ENCODE peak calls at places on chromosomes 1 and 21, in ten cellular contexts. One of them, this sample, is unnamed.

GRCh38 chr1:61091455-61091854 is 9.1 kb downstream of the NFIA start:
- DNase-seq in K562: peak
- DNase-seq in transverse colon: no peak
- DNase-seq in HCT116: no peak
- DNase-seq in stomach: no peak
- DNase-seq in HL-60: no peak
- DNase-seq in breast epithelium: no peak
- DNase-seq in sigmoid colon: no peak
- DNase-seq in prostate gland: no peak
- DNase-seq in spleen: no peak
- DNase-seq in this sample: peak

GRCh38 chr1:201902198-201902597 is 13.5 kb downstream of the SHISA4 start:
- DNase-seq in K562: no peak
- DNase-seq in transverse colon: no peak
- DNase-seq in HCT116: no peak
- DNase-seq in stomach: no peak
- DNase-seq in HL-60: no peak
- DNase-seq in breast epithelium: no peak
- DNase-seq in sigmoid colon: no peak
- DNase-seq in prostate gland: no peak
- DNase-seq in spleen: no peak
- DNase-seq in this sample: no peak

GRCh38 chr1:224623743-224624333 is 7.7 kb downstream of the CNIH3 start:
- DNase-seq in K562: no peak
- DNase-seq in transverse colon: peak
- DNase-seq in HCT116: no peak
- DNase-seq in stomach: peak
- DNase-seq in HL-60: no peak
- DNase-seq in breast epithelium: no peak
- DNase-seq in sigmoid colon: no peak
- DNase-seq in prostate gland: no peak
- DNase-seq in spleen: no peak
- DNase-seq in this sample: peak

GRCh38 chr1:228765543-228765942 is 30.3 kb downstream of the RHOU start:
- DNase-seq in K562: no peak
- DNase-seq in transverse colon: peak
- DNase-seq in HCT116: no peak
- DNase-seq in stomach: peak
- DNase-seq in HL-60: no peak
- DNase-seq in breast epithelium: no peak
- DNase-seq in sigmoid colon: no peak
- DNase-seq in prostate gland: no peak
- DNase-seq in spleen: peak
- DNase-seq in this sample: no peak

GRCh38 chr1:212070720-212071302 is 35.3 kb downstream of the DTL start:
- DNase-seq in K562: peak
- DNase-seq in transverse colon: no peak
- DNase-seq in HCT116: peak
- DNase-seq in stomach: no peak
- DNase-seq in HL-60: no peak
- DNase-seq in breast epithelium: no peak
- DNase-seq in sigmoid colon: no peak
- DNase-seq in prostate gland: peak
- DNase-seq in spleen: no peak
- DNase-seq in this sample: peak

GRCh38 chr1:214402583-214403216 is 121.7 kb downstream of the SMYD2 start:
- DNase-seq in K562: no peak
- DNase-seq in transverse colon: no peak
- DNase-seq in HCT116: no peak
- DNase-seq in stomach: peak
- DNase-seq in HL-60: no peak
- DNase-seq in breast epithelium: no peak
- DNase-seq in sigmoid colon: no peak
- DNase-seq in prostate gland: no peak
- DNase-seq in spleen: no peak
- DNase-seq in this sample: peak

GRCh38 chr21:36792505-36792967 is 93.6 kb downstream of the SIM2 start:
- DNase-seq in K562: no peak
- DNase-seq in transverse colon: no peak
- DNase-seq in HCT116: no peak
- DNase-seq in stomach: no peak
- DNase-seq in HL-60: no peak
- DNase-seq in breast epithelium: peak
- DNase-seq in sigmoid colon: no peak
- DNase-seq in prostate gland: no peak
- DNase-seq in spleen: no peak
- DNase-seq in this sample: no peak

GRCh38 chr1:176656257-176656995 is 193.5 kb downstream of the PAPPA2 start:
- DNase-seq in K562: no peak
- DNase-seq in transverse colon: no peak
- DNase-seq in HCT116: no peak
- DNase-seq in stomach: no peak
- DNase-seq in HL-60: no peak
- DNase-seq in breast epithelium: no peak
- DNase-seq in sigmoid colon: no peak
- DNase-seq in prostate gland: no peak
- DNase-seq in spleen: no peak
- DNase-seq in this sample: no peak

GRCh38 chr1:244100691-244101453 is 49.8 kb downstream of the ZBTB18 start:
- DNase-seq in K562: no peak
- DNase-seq in transverse colon: no peak
- DNase-seq in HCT116: no peak
- DNase-seq in stomach: no peak
- DNase-seq in HL-60: no peak
- DNase-seq in breast epithelium: no peak
- DNase-seq in sigmoid colon: no peak
- DNase-seq in prostate gland: no peak
- DNase-seq in spleen: no peak
- DNase-seq in this sample: peak

GRCh38 chr1:165516469-165516868 is 27.3 kb upstream of the LRRC52 start:
- DNase-seq in K562: no peak
- DNase-seq in transverse colon: no peak
- DNase-seq in HCT116: no peak
- DNase-seq in stomach: no peak
- DNase-seq in HL-60: no peak
- DNase-seq in breast epithelium: no peak
- DNase-seq in sigmoid colon: no peak
- DNase-seq in prostate gland: no peak
- DNase-seq in spleen: no peak
- DNase-seq in this sample: no peak

GRCh38 chr21:45640001-45640887 is 3.3 kb upstream of the PCBP3 start:
- DNase-seq in K562: no peak
- DNase-seq in transverse colon: no peak
- DNase-seq in HCT116: no peak
- DNase-seq in stomach: no peak
- DNase-seq in HL-60: no peak
- DNase-seq in breast epithelium: no peak
- DNase-seq in sigmoid colon: no peak
- DNase-seq in prostate gland: no peak
- DNase-seq in spleen: no peak
- DNase-seq in this sample: no peak

GRCh38 chr21:36321325-36322082 is 1.5 kb downstream of the MORC3 start:
- DNase-seq in K562: peak
- DNase-seq in transverse colon: no peak
- DNase-seq in HCT116: no peak
- DNase-seq in stomach: peak
- DNase-seq in HL-60: no peak
- DNase-seq in breast epithelium: no peak
- DNase-seq in sigmoid colon: no peak
- DNase-seq in prostate gland: peak
- DNase-seq in spleen: peak
- DNase-seq in this sample: peak

GRCh38 chr1:156657161-156657970 is 15.4 kb downstream of the BCAN start:
- DNase-seq in K562: peak
- DNase-seq in transverse colon: peak
- DNase-seq in HCT116: no peak
- DNase-seq in stomach: peak
- DNase-seq in HL-60: no peak
- DNase-seq in breast epithelium: peak
- DNase-seq in sigmoid colon: peak
- DNase-seq in prostate gland: peak
- DNase-seq in spleen: peak
- DNase-seq in this sample: peak

GRCh38 chr1:202161151-202162048 is 998 bp upstream of the PTPN7 start:
- DNase-seq in K562: peak
- DNase-seq in transverse colon: no peak
- DNase-seq in HCT116: no peak
- DNase-seq in stomach: no peak
- DNase-seq in HL-60: peak
- DNase-seq in breast epithelium: no peak
- DNase-seq in sigmoid colon: no peak
- DNase-seq in prostate gland: no peak
- DNase-seq in spleen: no peak
- DNase-seq in this sample: no peak

DNA sequence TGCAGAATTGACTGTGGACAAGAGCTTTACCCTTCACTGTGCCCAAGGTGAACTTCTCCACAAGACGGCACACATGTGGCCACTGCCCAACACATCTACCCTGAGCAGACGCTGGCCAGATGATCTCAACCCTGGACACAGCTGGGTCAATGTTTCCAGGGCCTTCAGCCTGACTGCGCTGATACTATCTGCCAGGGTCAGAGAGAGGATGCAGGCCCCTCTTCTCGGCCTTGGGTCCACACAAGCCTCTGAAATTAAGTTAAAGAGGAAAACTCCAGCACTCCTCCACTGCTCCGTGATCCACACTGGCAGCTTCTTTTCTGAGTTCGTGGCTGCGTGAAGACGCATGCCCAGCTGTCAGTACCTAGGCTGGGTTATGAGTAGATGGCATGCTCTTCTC is 58.1 kb downstream of the GLIS1 start:
- DNase-seq in K562: no peak
- DNase-seq in transverse colon: no peak
- DNase-seq in HCT116: no peak
- DNase-seq in stomach: no peak
- DNase-seq in HL-60: no peak
- DNase-seq in breast epithelium: no peak
- DNase-seq in sigmoid colon: no peak
- DNase-seq in prostate gland: no peak
- DNase-seq in spleen: no peak
- DNase-seq in this sample: no peak
- TF ChIP-seq POLR2AphosphoS5 in K562: no peak
- TF ChIP-seq POLR2AphosphoS5 in transverse colon: no peak
- TF ChIP-seq POLR2AphosphoS5 in HCT116: no peak
- TF ChIP-seq POLR2AphosphoS5 in stomach: no peak
- TF ChIP-seq POLR2AphosphoS5 in HL-60: no peak
- TF ChIP-seq POLR2AphosphoS5 in breast epithelium: no peak
- TF ChIP-seq POLR2AphosphoS5 in sigmoid colon: no peak
- TF ChIP-seq POLR2AphosphoS5 in prostate gland: no peak
- TF ChIP-seq POLR2AphosphoS5 in spleen: no peak
- TF ChIP-seq POLR2AphosphoS5 in this sample: no peak

DNA sequence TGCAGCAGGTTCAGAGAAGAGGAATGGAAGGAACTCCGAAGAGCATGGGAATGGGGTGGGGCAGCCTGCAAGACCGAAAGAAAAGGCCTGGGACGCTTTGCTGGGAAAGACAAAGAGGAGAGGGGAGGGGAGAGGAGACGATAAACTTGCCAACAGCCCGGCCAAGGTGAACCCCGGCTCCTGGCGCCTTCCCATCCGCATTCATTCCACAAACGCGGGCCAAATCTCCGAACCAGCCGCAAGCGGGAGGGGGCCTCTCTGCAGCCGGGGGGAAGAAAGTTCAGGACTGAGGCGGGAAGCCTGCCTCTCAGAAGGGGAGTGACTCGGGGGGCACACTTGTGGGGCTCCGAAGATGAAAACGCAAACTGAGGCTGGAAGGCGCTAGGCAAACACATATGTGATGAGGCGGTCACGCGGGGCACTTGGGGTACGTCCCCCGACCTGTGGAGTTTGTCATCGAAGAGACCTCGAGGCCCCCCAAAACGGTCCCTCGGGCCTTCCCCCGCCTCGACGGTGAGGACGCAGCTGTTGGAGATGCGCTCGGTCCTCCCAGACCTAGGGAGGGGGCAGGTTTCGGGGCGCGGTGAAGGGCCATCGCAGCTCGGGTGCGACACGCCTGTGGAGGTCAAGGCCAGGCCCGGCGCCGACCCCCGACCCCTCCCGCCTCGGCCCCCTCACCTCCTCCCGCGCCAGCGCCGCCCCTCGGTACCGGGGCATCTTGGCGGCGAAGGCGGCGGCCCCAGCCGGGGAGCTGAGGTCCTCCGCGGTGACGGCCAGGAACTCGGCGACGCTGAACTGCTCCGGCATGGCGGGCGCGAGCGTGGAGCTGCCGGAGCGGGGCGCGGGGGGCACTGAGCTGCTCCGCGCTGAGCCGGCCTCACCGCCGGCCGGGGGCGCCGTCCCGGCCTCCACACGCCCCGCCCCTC is at the start of gene ASAP3:
- DNase-seq in K562: peak
- DNase-seq in transverse colon: peak
- DNase-seq in HCT116: no peak
- DNase-seq in stomach: peak
- DNase-seq in HL-60: no peak
- DNase-seq in breast epithelium: peak
- DNase-seq in sigmoid colon: peak
- DNase-seq in prostate gland: peak
- DNase-seq in spleen: no peak
- DNase-seq in this sample: peak
- TF ChIP-seq CTCF in K562: peak
- TF ChIP-seq CTCF in transverse colon: peak
- TF ChIP-seq CTCF in HCT116: no peak
- TF ChIP-seq CTCF in stomach: no peak
- TF ChIP-seq CTCF in HL-60: no peak
- TF ChIP-seq CTCF in breast epithelium: no peak
- TF ChIP-seq CTCF in sigmoid colon: peak
- TF ChIP-seq CTCF in prostate gland: peak
- TF ChIP-seq CTCF in spleen: no peak
- TF ChIP-seq CTCF in this sample: no peak

GRCh38 chr1:11733351-11733750 is 2.6 kb upstream of the AGTRAP start:
- DNase-seq in K562: no peak
- DNase-seq in transverse colon: no peak
- DNase-seq in HCT116: no peak
- DNase-seq in stomach: no peak
- DNase-seq in HL-60: no peak
- DNase-seq in breast epithelium: no peak
- DNase-seq in sigmoid colon: no peak
- DNase-seq in prostate gland: no peak
- DNase-seq in spleen: no peak
- DNase-seq in this sample: no peak
- H3K27ac ChIP-seq in K562: no peak
- H3K27ac ChIP-seq in transverse colon: no peak
- H3K27ac ChIP-seq in HCT116: no peak
- H3K27ac ChIP-seq in stomach: peak
- H3K27ac ChIP-seq in HL-60: no peak
- H3K27ac ChIP-seq in breast epithelium: no peak
- H3K27ac ChIP-seq in sigmoid colon: peak
- H3K27ac ChIP-seq in prostate gland: peak
- H3K27ac ChIP-seq in spleen: no peak
- H3K27ac ChIP-seq in this sample: no peak

DNA sequence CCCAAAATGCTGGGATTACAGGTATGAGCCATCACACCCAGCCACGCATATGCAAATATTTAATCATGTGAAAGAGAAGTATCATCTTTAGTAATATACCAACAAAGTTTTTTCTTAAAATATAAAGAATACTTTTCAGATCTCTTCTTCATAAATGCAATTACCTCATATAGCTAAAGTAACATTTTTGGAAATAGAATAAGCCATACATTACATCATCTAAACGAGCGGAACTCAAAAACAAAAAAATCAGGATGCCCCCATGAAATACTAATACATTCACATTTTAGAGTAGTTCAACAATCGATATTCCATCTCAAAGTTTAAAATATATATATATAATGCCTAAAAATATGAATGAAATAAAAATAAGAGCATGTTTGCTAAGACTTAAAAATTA is 4.7 kb downstream of the NDC1 start:
- DNase-seq in K562: no peak
- DNase-seq in transverse colon: no peak
- DNase-seq in HCT116: no peak
- DNase-seq in stomach: no peak
- DNase-seq in HL-60: no peak
- DNase-seq in breast epithelium: no peak
- DNase-seq in sigmoid colon: no peak
- DNase-seq in prostate gland: no peak
- DNase-seq in spleen: no peak
- DNase-seq in this sample: no peak
- TF ChIP-seq POLR2AphosphoS5 in K562: no peak
- TF ChIP-seq POLR2AphosphoS5 in transverse colon: no peak
- TF ChIP-seq POLR2AphosphoS5 in HCT116: no peak
- TF ChIP-seq POLR2AphosphoS5 in stomach: no peak
- TF ChIP-seq POLR2AphosphoS5 in HL-60: no peak
- TF ChIP-seq POLR2AphosphoS5 in breast epithelium: no peak
- TF ChIP-seq POLR2AphosphoS5 in sigmoid colon: no peak
- TF ChIP-seq POLR2AphosphoS5 in prostate gland: no peak
- TF ChIP-seq POLR2AphosphoS5 in spleen: no peak
- TF ChIP-seq POLR2AphosphoS5 in this sample: no peak

This sample was measured in endothelial cell of umbilical vein.